ENCODE peak calls at places on chromosomes 12 and 14, in seven cellular contexts. E is GM12865, Q is hypothalamus, G is T-helper 9 cell, M is left lung, K is M059J, R is AG09319. H is an unnamed sample.

GRCh38 chr12:108696111-108696995 is 35.0 kb downstream of the CORO1C start:
- DNase-seq in R (peak), G (no peak), Q (no peak), M (no peak), K (peak), E (no peak), H (no peak)

GRCh38 chr12:114955414-114956014 is 271.5 kb upstream of the TBX3 start:
- DNase-seq in K (peak), E (no peak), G (no peak), Q (no peak), R (no peak), M (no peak), H (no peak)

GRCh38 chr14:88384653-88385205 is 728 bp upstream of the SPATA7 start:
- DNase-seq in K (peak), R (no peak), Q (no peak), E (no peak), G (no peak), M (no peak), H (no peak)

GRCh38 chr12:51706206-51706605 is 115.2 kb downstream of the SCN8A start:
- DNase-seq in Q (no peak), K (no peak), G (no peak), M (no peak), R (no peak), E (no peak), H (no peak)

GRCh38 chr12:54196396-54196795 is 7.6 kb upstream of the SMUG1 start:
- DNase-seq in Q (no peak), R (no peak), E (no peak), K (no peak), M (no peak), G (no peak), H (no peak)

GRCh38 chr12:91017511-91018263 is 12.9 kb upstream of the EPYC start:
- DNase-seq in E (no peak), G (no peak), K (no peak), Q (no peak), M (no peak), R (no peak), H (no peak)

GRCh38 chr12:98873823-98874222 is 228.7 kb downstream of the APAF1 start:
- DNase-seq in E (no peak), Q (no peak), M (no peak), R (no peak), G (no peak), K (no peak), H (no peak)

GRCh38 chr12:81208193-81208946 is 130.5 kb downstream of the ACSS3 start:
- DNase-seq in E (no peak), G (no peak), K (no peak), M (no peak), R (no peak), Q (no peak), H (no peak)

GRCh38 chr12:53746592-53747491 is 4.9 kb downstream of the CISTR start:
- DNase-seq in Q (peak), G (peak), E (peak), M (peak), R (peak), K (peak), H (peak)

GRCh38 chr14:105475916-105476845 is 1.6 kb downstream of the CRIP2 start:
- DNase-seq in R (no peak), E (no peak), M (peak), K (peak), Q (peak), G (no peak), H (peak)

GRCh38 chr14:53399057-53399456 is 245.9 kb upstream of the DDHD1 start:
- DNase-seq in Q (no peak), R (no peak), K (peak), G (no peak), M (no peak), E (peak), H (no peak)

GRCh38 chr12:132205271-132206092 is 61.2 kb downstream of the NOC4L start:
- DNase-seq in Q (no peak), K (no peak), M (no peak), R (no peak), G (no peak), E (no peak), H (no peak)

GRCh38 chr14:89185919-89186849 is 230.8 kb downstream of the FOXN3 start:
- DNase-seq in G (no peak), K (peak), R (peak), Q (no peak), E (no peak), M (no peak), H (no peak)

GRCh38 chr12:63846249-63846967 is 1.9 kb downstream of the SRGAP1 start:
- DNase-seq in E (no peak), Q (no peak), K (no peak), G (no peak), R (no peak), M (no peak), H (no peak)

GRCh38 chr12:14326699-14327098 is 38.8 kb upstream of the ATF7IP start:
- DNase-seq in M (no peak), R (no peak), E (no peak), Q (no peak), K (peak), G (no peak), H (no peak)

GRCh38 chr12:106585862-106586534 is 3.2 kb downstream of the RFX4 start:
- DNase-seq in R (no peak), Q (no peak), M (no peak), E (no peak), K (peak), G (no peak), H (no peak)

GRCh38 chr14:100673085-100673806 is 53.4 kb upstream of the DLK1 start:
- DNase-seq in M (peak), K (no peak), R (no peak), G (no peak), E (no peak), Q (no peak), H (no peak)

GRCh38 chr14:62431496-62431895 is 613.8 kb downstream of the KCNH5 start:
- DNase-seq in G (no peak), E (no peak), K (no peak), M (no peak), R (no peak), Q (no peak), H (no peak)

GRCh38 chr12:93982847-93983315 is 165.5 kb upstream of the PLXNC1 start:
- DNase-seq in G (no peak), R (no peak), M (no peak), E (no peak), Q (no peak), K (peak), H (no peak)

GRCh38 chr14:24298892-24299254 is 707 bp downstream of the DHRS1 start:
- DNase-seq in G (no peak), E (no peak), Q (no peak), M (no peak), K (peak), R (no peak), H (no peak)

GRCh38 chr12:58148405-58148804 is 207.0 kb downstream of the ATP23 start:
- DNase-seq in R (no peak), Q (no peak), M (no peak), K (peak), E (no peak), G (no peak), H (no peak)

GRCh38 chr12:51941669-51942455 is 9.6 kb upstream of the ACVR1B start:
- DNase-seq in M (no peak), G (no peak), E (no peak), Q (no peak), K (no peak), R (no peak), H (no peak)

GRCh38 chr12:8156845-8157244 is at the start of gene ZNF705A:
- DNase-seq in G (no peak), Q (no peak), M (no peak), E (no peak), R (no peak), K (peak), H (no peak)

GRCh38 chr12:42495244-42495643 is 94.3 kb downstream of the PRICKLE1 start:
- DNase-seq in E (no peak), K (no peak), G (no peak), Q (no peak), M (no peak), R (no peak), H (no peak)

GRCh38 chr12:132560831-132561783 is 49.3 kb downstream of the LRCOL1 start:
- DNase-seq in M (peak), Q (no peak), E (peak), G (peak), R (no peak), K (peak), H (no peak)

GRCh38 chr14:99572173-99572999 is 31.6 kb downstream of the CCDC85C start:
- DNase-seq in E (no peak), R (no peak), K (no peak), G (no peak), M (no peak), Q (no peak), H (no peak)

GRCh38 chr12:80632835-80633234 is 74.6 kb upstream of the MYF6 start:
- DNase-seq in M (no peak), R (no peak), G (no peak), E (peak), K (peak), Q (no peak), H (no peak)

GRCh38 chr12:3752741-3753486 is at the start of gene CRACR2A:
- DNase-seq in G (peak), E (peak), K (no peak), R (no peak), Q (peak), M (peak), H (no peak)

GRCh38 chr14:81638656-81639055 is 105.0 kb upstream of the SEL1L start:
- DNase-seq in R (no peak), M (no peak), G (no peak), K (no peak), Q (no peak), E (no peak), H (no peak)

GRCh38 chr12:85527192-85527591 is 247.2 kb downstream of the ALX1 start:
- DNase-seq in R (no peak), Q (no peak), M (no peak), E (peak), G (no peak), K (no peak), H (no peak)

GRCh38 chr12:71746983-71747611 is 7.6 kb upstream of the RAB21 start:
- DNase-seq in M (no peak), K (peak), G (peak), Q (peak), E (peak), R (peak), H (no peak)

GRCh38 chr14:74841230-74842207 is 34.4 kb downstream of the PROX2 start:
- DNase-seq in R (no peak), E (peak), K (no peak), M (no peak), G (no peak), Q (no peak), H (no peak)